ENCODE peak calls at places on chromosomes 7 and 10, in five cellular contexts. One of them, this sample, is unnamed.

GRCh38 chr10:35316346-35316967 is 19.9 kb upstream of the CCNY start:
- DNase-seq in GM20000: no peak
- DNase-seq in body of pancreas: no peak
- DNase-seq in AG04450: no peak
- DNase-seq in foreskin fibroblast: no peak
- DNase-seq in this sample: no peak

GRCh38 chr10:125160856-125161569 is 650 bp upstream of the CTBP2 start:
- DNase-seq in GM20000: peak; percentile 73
- DNase-seq in body of pancreas: peak; percentile 83
- DNase-seq in AG04450: peak; percentile 50
- DNase-seq in foreskin fibroblast: peak; percentile 95
- DNase-seq in this sample: peak; percentile 70

GRCh38 chr10:28794986-28795385 is 117.7 kb downstream of the BAMBI start:
- DNase-seq in GM20000: no peak
- DNase-seq in body of pancreas: no peak
- DNase-seq in AG04450: no peak
- DNase-seq in foreskin fibroblast: no peak
- DNase-seq in this sample: no peak

GRCh38 chr7:139884441-139884840 is 55.4 kb downstream of the TBXAS1 start:
- DNase-seq in GM20000: no peak
- DNase-seq in body of pancreas: no peak
- DNase-seq in AG04450: no peak
- DNase-seq in foreskin fibroblast: no peak
- DNase-seq in this sample: no peak

GRCh38 chr7:32104766-32105165 is 34.6 kb upstream of the PDE1C start:
- DNase-seq in GM20000: no peak
- DNase-seq in body of pancreas: no peak
- DNase-seq in AG04450: no peak
- DNase-seq in foreskin fibroblast: no peak
- DNase-seq in this sample: no peak

GRCh38 chr10:119131512-119132240 is 27.8 kb downstream of the DENND10 start:
- DNase-seq in GM20000: peak; percentile 53
- DNase-seq in body of pancreas: no peak
- DNase-seq in AG04450: no peak
- DNase-seq in foreskin fibroblast: peak; percentile 39
- DNase-seq in this sample: no peak

GRCh38 chr10:48469516-48470020 is 135.3 kb downstream of the ARHGAP22 start:
- DNase-seq in GM20000: no peak
- DNase-seq in body of pancreas: no peak
- DNase-seq in AG04450: no peak
- DNase-seq in foreskin fibroblast: no peak
- DNase-seq in this sample: no peak

GRCh38 chr10:59906417-59907202 is at the start of gene CCDC6:
- DNase-seq in GM20000: peak; percentile 87
- DNase-seq in body of pancreas: peak; percentile 95
- DNase-seq in AG04450: peak; percentile 81
- DNase-seq in foreskin fibroblast: peak; percentile 98
- DNase-seq in this sample: peak; percentile 80

GRCh38 chr10:84360634-84361365 is 32.4 kb downstream of the CCSER2 start:
- DNase-seq in GM20000: no peak
- DNase-seq in body of pancreas: no peak
- DNase-seq in AG04450: no peak
- DNase-seq in foreskin fibroblast: peak; percentile 45
- DNase-seq in this sample: no peak

GRCh38 chr7:82841828-82842227 is 320.9 kb downstream of the PCLO start:
- DNase-seq in GM20000: no peak
- DNase-seq in body of pancreas: no peak
- DNase-seq in AG04450: no peak
- DNase-seq in foreskin fibroblast: peak; percentile 6
- DNase-seq in this sample: no peak

GRCh38 chr7:158238616-158239289 is 348.9 kb downstream of the PTPRN2 start:
- DNase-seq in GM20000: peak; percentile 1
- DNase-seq in body of pancreas: no peak
- DNase-seq in AG04450: no peak
- DNase-seq in foreskin fibroblast: no peak
- DNase-seq in this sample: no peak

GRCh38 chr7:19122018-19122588 is 4.7 kb upstream of the TWIST1 start:
- DNase-seq in GM20000: no peak
- DNase-seq in body of pancreas: no peak
- DNase-seq in AG04450: no peak
- DNase-seq in foreskin fibroblast: peak; percentile 81
- DNase-seq in this sample: no peak
- TF ChIP-seq CTCF in GM20000: no peak
- TF ChIP-seq CTCF in body of pancreas: peak; percentile 18
- TF ChIP-seq CTCF in AG04450: peak; percentile 94
- TF ChIP-seq CTCF in foreskin fibroblast: peak; percentile 85
- TF ChIP-seq CTCF in this sample: peak; percentile 91

GRCh38 chr10:70364772-70365091 is 17.7 kb downstream of the LRRC20 start:
- DNase-seq in GM20000: no peak
- DNase-seq in body of pancreas: no peak
- DNase-seq in AG04450: no peak
- DNase-seq in foreskin fibroblast: no peak
- DNase-seq in this sample: no peak
- TF ChIP-seq CTCF in GM20000: no peak
- TF ChIP-seq CTCF in body of pancreas: no peak
- TF ChIP-seq CTCF in AG04450: no peak
- TF ChIP-seq CTCF in foreskin fibroblast: no peak
- TF ChIP-seq CTCF in this sample: no peak

GRCh38 chr7:116632349-116632748 is 39.6 kb upstream of the MET start:
- DNase-seq in GM20000: no peak
- DNase-seq in body of pancreas: no peak
- DNase-seq in AG04450: no peak
- DNase-seq in foreskin fibroblast: no peak
- DNase-seq in this sample: no peak

GRCh38 chr7:116630932-116631449 is 41.0 kb upstream of the MET start:
- DNase-seq in GM20000: no peak
- DNase-seq in body of pancreas: peak; percentile 94
- DNase-seq in AG04450: no peak
- DNase-seq in foreskin fibroblast: peak; percentile 81
- DNase-seq in this sample: no peak

GRCh38 chr7:116630357-116630756 is 41.6 kb upstream of the MET start:
- DNase-seq in GM20000: peak; percentile 68
- DNase-seq in body of pancreas: no peak
- DNase-seq in AG04450: no peak
- DNase-seq in foreskin fibroblast: no peak
- DNase-seq in this sample: no peak

GRCh38 chr7:116631676-116632075 is 40.3 kb upstream of the MET start:
- DNase-seq in GM20000: no peak
- DNase-seq in body of pancreas: no peak
- DNase-seq in AG04450: no peak
- DNase-seq in foreskin fibroblast: no peak
- DNase-seq in this sample: no peak

GRCh38 chr7:116633131-116633988 is 38.6 kb upstream of the MET start:
- DNase-seq in GM20000: peak; percentile 31
- DNase-seq in body of pancreas: no peak
- DNase-seq in AG04450: no peak
- DNase-seq in foreskin fibroblast: peak; percentile 52
- DNase-seq in this sample: no peak
- TF ChIP-seq CTCF in GM20000: no peak
- TF ChIP-seq CTCF in body of pancreas: no peak
- TF ChIP-seq CTCF in AG04450: no peak
- TF ChIP-seq CTCF in foreskin fibroblast: no peak
- TF ChIP-seq CTCF in this sample: no peak

DNA sequence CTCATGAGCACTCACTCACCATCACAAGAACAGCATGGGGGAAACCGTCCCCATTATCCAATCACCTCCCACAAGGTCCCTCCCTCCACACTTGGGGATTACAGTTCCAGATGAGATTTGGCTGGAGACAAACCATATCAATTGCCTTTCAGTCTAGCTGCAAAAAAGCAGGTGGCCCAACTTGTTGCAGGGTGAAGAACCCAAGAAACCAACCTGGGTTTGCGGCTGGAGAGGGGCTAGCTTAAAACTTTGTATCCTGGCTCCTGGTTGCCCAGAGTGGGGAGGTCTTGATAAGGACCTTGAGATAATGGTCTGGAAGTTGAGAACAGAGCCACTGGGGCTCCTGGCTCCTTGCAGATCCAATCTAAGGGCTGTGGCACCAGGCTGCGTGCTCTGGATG is 122.8 kb upstream of the PCBD1 start:
- DNase-seq in GM20000: no peak
- DNase-seq in body of pancreas: no peak
- DNase-seq in AG04450: no peak
- DNase-seq in foreskin fibroblast: no peak
- DNase-seq in this sample: no peak
- TF ChIP-seq CTCF in GM20000: no peak
- TF ChIP-seq CTCF in body of pancreas: no peak
- TF ChIP-seq CTCF in AG04450: no peak
- TF ChIP-seq CTCF in foreskin fibroblast: no peak
- TF ChIP-seq CTCF in this sample: no peak

DNA sequence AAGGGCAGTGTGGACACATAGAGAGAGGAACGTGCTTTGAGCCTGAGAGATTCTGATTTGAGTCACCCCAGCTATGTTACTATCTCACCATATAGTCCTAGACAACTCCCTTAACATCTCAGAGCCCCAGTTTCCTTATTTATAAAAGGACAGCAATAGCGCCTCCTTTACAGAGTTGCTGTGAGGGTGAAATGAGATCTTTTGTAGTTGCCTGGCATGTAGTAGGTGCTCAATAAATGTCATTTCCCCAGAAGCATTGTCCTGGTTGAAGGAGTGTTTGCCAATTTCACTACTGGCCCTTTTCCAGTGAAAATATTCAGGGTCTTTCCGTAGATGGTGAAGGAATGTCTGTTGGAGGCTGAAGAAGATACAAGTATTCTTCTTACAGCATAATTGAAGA is 51.3 kb upstream of the FAM180A start:
- DNase-seq in GM20000: no peak
- DNase-seq in body of pancreas: no peak
- DNase-seq in AG04450: no peak
- DNase-seq in foreskin fibroblast: no peak
- DNase-seq in this sample: no peak
- TF ChIP-seq CTCF in GM20000: no peak
- TF ChIP-seq CTCF in body of pancreas: no peak
- TF ChIP-seq CTCF in AG04450: no peak
- TF ChIP-seq CTCF in foreskin fibroblast: no peak
- TF ChIP-seq CTCF in this sample: no peak

DNA sequence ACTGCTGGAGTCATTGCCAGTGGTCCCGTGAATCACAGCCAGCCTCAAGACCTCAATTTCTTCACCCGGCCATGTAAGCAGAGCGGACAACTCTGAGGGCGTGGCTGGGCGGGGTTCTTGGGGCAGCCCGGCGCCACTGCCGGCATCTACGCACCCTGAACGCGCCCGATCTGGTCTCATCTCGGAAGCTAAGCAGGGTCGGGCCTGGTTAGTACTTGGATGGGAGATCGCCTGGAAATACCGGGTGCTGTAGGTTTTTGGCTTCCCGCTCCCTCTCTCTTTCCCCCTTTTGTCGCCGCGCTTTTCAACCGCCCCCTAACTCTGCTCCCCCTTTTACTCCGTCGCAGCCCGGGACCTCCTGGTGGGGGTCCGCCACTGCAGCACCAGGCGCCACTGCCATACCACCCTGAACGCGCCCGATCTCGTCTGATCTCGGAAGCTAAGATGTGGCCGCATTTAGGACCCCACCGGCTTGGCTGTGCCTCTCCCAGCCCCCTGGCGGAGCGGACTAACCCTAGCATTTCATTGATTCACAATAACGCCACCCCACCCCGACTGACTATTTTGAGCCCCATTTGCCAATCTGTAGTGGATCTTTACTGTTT is 25.3 kb downstream of the GARIN1A start:
- DNase-seq in GM20000: peak; percentile 73
- DNase-seq in body of pancreas: peak; percentile 49
- DNase-seq in AG04450: peak; percentile 21
- DNase-seq in foreskin fibroblast: peak; percentile 81
- DNase-seq in this sample: peak; percentile 22
- TF ChIP-seq CTCF in GM20000: no peak
- TF ChIP-seq CTCF in body of pancreas: peak; percentile 12
- TF ChIP-seq CTCF in AG04450: peak; percentile 54
- TF ChIP-seq CTCF in foreskin fibroblast: peak; percentile 42
- TF ChIP-seq CTCF in this sample: peak; percentile 44

GRCh38 chr7:107123392-107123791 is 45.4 kb upstream of the HBP1 start:
- DNase-seq in GM20000: no peak
- DNase-seq in body of pancreas: no peak
- DNase-seq in AG04450: no peak
- DNase-seq in foreskin fibroblast: no peak
- DNase-seq in this sample: no peak
- TF ChIP-seq CTCF in GM20000: no peak
- TF ChIP-seq CTCF in body of pancreas: no peak
- TF ChIP-seq CTCF in AG04450: no peak
- TF ChIP-seq CTCF in foreskin fibroblast: no peak
- TF ChIP-seq CTCF in this sample: no peak

This sample was measured in AG09319.